ENCODE peak calls at places on chromosomes 16 and 17, in six cellular contexts. N, B, D, C, Q and H are unnamed samples.

GRCh38 chr16:2470603-2471015 is 488 bp upstream of the NTN3 start:
- DNase-seq in Q (no peak), C (no peak), B (no peak), D (no peak), N (no peak), H (no peak)

GRCh38 chr16:2486645-2487516 is 12.0 kb downstream of the TBC1D24 start:
- DNase-seq in C (peak; percentile 74), Q (peak; percentile 75), N (peak; percentile 90), D (peak; percentile 76), B (no peak), H (peak; percentile 81)

GRCh38 chr16:30365200-30365599 is 5.1 kb downstream of the TBC1D10B start:
- DNase-seq in B (no peak), C (no peak), Q (peak; percentile 48), N (no peak), D (no peak), H (no peak)

GRCh38 chr16:12158428-12158827 is 181.9 kb downstream of the SNX29 start:
- DNase-seq in N (no peak), Q (no peak), C (no peak), D (no peak), B (no peak), H (no peak)

GRCh38 chr16:69329369-69330285 is 761 bp downstream of the PDF start:
- DNase-seq in C (no peak), B (no peak), Q (no peak), N (no peak), D (no peak), H (peak; percentile 28)

GRCh38 chr17:48583708-48584582 is 5.8 kb upstream of the HOXB4 start:
- DNase-seq in C (no peak), Q (no peak), N (no peak), B (no peak), D (no peak), H (no peak)

GRCh38 chr17:65918450-65918849 is 273.5 kb downstream of the CEP112 start:
- DNase-seq in B (no peak), D (no peak), Q (no peak), C (no peak), N (no peak), H (no peak)

GRCh38 chr17:73533127-73533526 is 111.1 kb downstream of the SDK2 start:
- DNase-seq in C (peak; percentile 51), Q (peak; percentile 91), N (no peak), B (no peak), D (no peak), H (peak; percentile 44)

GRCh38 chr17:16889088-16889465 is 82.8 kb downstream of the TNFRSF13B start:
- DNase-seq in N (no peak), C (no peak), B (no peak), Q (no peak), D (no peak), H (no peak)

GRCh38 chr17:31274252-31274651 is 22.8 kb downstream of the OMG start:
- DNase-seq in B (no peak), Q (no peak), N (no peak), C (no peak), D (no peak), H (no peak)

GRCh38 chr17:79552405-79552804 is 58.4 kb downstream of the RBFOX3 start:
- DNase-seq in D (no peak), Q (no peak), B (no peak), C (no peak), N (no peak), H (no peak)

GRCh38 chr17:21081967-21082366 is 39.2 kb upstream of the USP22 start:
- DNase-seq in Q (no peak), C (no peak), D (no peak), B (no peak), N (no peak), H (no peak)

GRCh38 chr17:11441004-11441403 is 157.3 kb upstream of the DNAH9 start:
- DNase-seq in Q (no peak), C (no peak), B (no peak), N (no peak), D (no peak), H (no peak)

GRCh38 chr17:41500131-41500911 is 5.1 kb downstream of the KRT13 start:
- DNase-seq in Q (no peak), B (no peak), D (no peak), N (no peak), C (no peak), H (no peak)

GRCh38 chr16:593406-593805 is 3.5 kb downstream of the RAB40C start:
- DNase-seq in N (no peak), D (no peak), Q (no peak), C (peak; percentile 75), B (no peak), H (no peak)

GRCh38 chr16:57092786-57093301 is 461 bp downstream of the CPNE2 start:
- DNase-seq in D (peak; percentile 56), N (peak; percentile 93), C (no peak), Q (peak; percentile 57), B (no peak), H (peak; percentile 29)

GRCh38 chr17:79294459-79295071 is 219.9 kb downstream of the ENGASE start:
- DNase-seq in B (peak; percentile 51), Q (peak; percentile 54), D (peak; percentile 15), N (no peak), C (peak; percentile 19), H (peak; percentile 83)

GRCh38 chr16:32116080-32116479 is 137.0 kb upstream of the TP53TG3D start:
- DNase-seq in C (no peak), N (peak; percentile 68), B (no peak), D (peak; percentile 4), Q (peak; percentile 12), H (peak; percentile 10)

GRCh38 chr17:40346061-40346767 is 18.3 kb downstream of the GJD3 start:
- DNase-seq in Q (no peak), B (peak; percentile 23), N (no peak), C (no peak), D (no peak), H (no peak)

GRCh38 chr17:73669771-73670170 is 25.5 kb upstream of the SDK2 start:
- DNase-seq in D (no peak), B (no peak), N (no peak), C (no peak), Q (no peak), H (no peak)

GRCh38 chr17:59618894-59619312 is 792 bp upstream of the CLTC start:
- DNase-seq in D (no peak), C (no peak), N (no peak), B (no peak), Q (no peak), H (peak; percentile 94)

GRCh38 chr16:30715777-30716445 is 16.9 kb downstream of the SRCAP start:
- DNase-seq in D (peak; percentile 38), Q (no peak), B (no peak), C (no peak), N (no peak), H (no peak)

GRCh38 chr17:79925242-79925957 is 86.2 kb upstream of the CBX4 start:
- DNase-seq in N (peak; percentile 89), Q (peak; percentile 74), C (peak; percentile 60), B (no peak), D (no peak), H (peak; percentile 65)

GRCh38 chr17:79671387-79671752 is 59.4 kb upstream of the ENPP7 start:
- DNase-seq in C (no peak), B (no peak), D (no peak), N (no peak), Q (no peak), H (no peak)

GRCh38 chr17:59365383-59365981 is 34.0 kb downstream of the YPEL2 start:
- DNase-seq in C (no peak), N (no peak), D (peak; percentile 76), Q (peak; percentile 40), B (peak; percentile 26), H (peak; percentile 79)

GRCh38 chr17:76504117-76504516 is 2.9 kb upstream of the RHBDF2 start:
- DNase-seq in Q (no peak), B (no peak), D (no peak), N (no peak), C (no peak), H (no peak)

GRCh38 chr17:31448467-31449077 is 57.1 kb downstream of the RAB11FIP4 start:
- DNase-seq in C (no peak), Q (no peak), B (no peak), N (no peak), D (no peak), H (no peak)

GRCh38 chr17:27244481-27245223 is 49.3 kb upstream of the WSB1 start:
- DNase-seq in N (peak; percentile 95), Q (peak; percentile 75), C (peak; percentile 78), B (peak; percentile 88), D (no peak), H (peak; percentile 73)
- H3K36me3 ChIP-seq in N (no peaks in the 10 kb centered on the region), Q (no peaks in the 10 kb centered on the region), C (no peaks in the 10 kb centered on the region), B (no peaks in the 10 kb centered on the region), D (no peaks in the 10 kb centered on the region), H (no peaks in the 10 kb centered on the region)

DNA sequence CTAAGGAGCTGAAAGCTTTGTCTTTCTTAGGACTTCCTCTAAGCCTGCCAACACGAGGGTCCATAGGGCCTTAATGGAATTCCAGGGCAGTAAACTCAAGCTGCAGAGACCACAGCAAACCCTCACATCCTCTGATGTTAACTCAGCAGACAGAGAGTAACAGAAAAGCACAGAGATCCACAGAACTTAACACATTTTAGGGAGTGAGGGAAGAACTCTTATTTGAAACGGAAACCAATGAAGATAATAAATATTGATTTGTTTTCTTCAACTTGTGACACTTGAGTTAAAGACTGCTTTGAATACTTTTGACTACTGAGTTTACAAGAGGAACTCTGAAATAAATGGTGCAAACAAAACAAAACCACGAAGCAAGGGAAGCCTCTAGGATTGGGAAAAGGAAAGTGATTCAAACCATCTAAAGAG is 9.4 kb downstream of the DYNC1LI2 start:
- DNase-seq in Q (no peak), B (no peak), D (no peak), C (no peak), N (no peak), H (no peak)
- H3K36me3 ChIP-seq in Q (peaks cover 82% of the 10 kb centered on the region), B (no peaks in the 10 kb centered on the region), D (peaks cover 36% of the 10 kb centered on the region), C (no peaks in the 10 kb centered on the region), N (peaks cover 90% of the 10 kb centered on the region), H (no peaks in the 10 kb centered on the region)

GRCh38 chr17:50379733-50380132 is 6.7 kb downstream of the EME1 start:
- DNase-seq in N (no peak), C (no peak), Q (no peak), D (no peak), B (no peak), H (no peak)

GRCh38 chr17:50381920-50382319 is 8.9 kb downstream of the EME1 start:
- DNase-seq in Q (no peak), B (no peak), D (no peak), C (no peak), N (no peak), H (no peak)

GRCh38 chr17:50382931-50383330 is 9.9 kb downstream of the EME1 start:
- DNase-seq in B (no peak), N (no peak), D (no peak), C (no peak), Q (no peak), H (no peak)

GRCh38 chr17:50380369-50381259 is 7.6 kb downstream of the EME1 start:
- DNase-seq in N (no peak), B (no peak), Q (no peak), C (no peak), D (no peak), H (no peak)

GRCh38 chr17:50381260-50381815 is 8.3 kb downstream of the EME1 start:
- DNase-seq in D (no peak), N (no peak), B (no peak), Q (no peak), C (no peak), H (no peak)
- H3K36me3 ChIP-seq in D (peaks cover 32% of the 10 kb centered on the region), N (peaks cover 71% of the 10 kb centered on the region), B (no peaks in the 10 kb centered on the region), Q (peaks cover 61% of the 10 kb centered on the region), C (peaks cover 12% of the 10 kb centered on the region), H (no peaks in the 10 kb centered on the region)

DNA sequence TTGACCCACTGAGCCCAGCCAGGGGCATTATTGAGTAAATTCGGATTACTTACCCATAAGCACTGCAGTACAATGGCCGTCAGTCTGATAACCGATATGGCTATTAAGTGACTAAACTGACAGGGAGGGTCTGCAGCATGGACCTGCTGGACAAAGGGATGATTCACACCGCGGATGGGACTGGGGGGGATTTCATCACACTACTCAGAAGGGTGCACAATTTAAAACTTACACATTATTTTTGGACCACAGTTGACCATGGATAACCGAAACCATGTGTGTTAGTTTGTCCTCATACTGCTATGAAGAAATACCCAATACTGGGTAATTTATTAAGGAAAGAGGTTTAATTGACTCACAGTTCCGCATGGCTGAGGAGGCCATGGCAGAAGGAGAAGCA is 106.5 kb downstream of the ABCC6 start:
- DNase-seq in N (no peak), Q (no peak), D (no peak), B (no peak), C (no peak), H (no peak)
- H3K36me3 ChIP-seq in N (peaks cover 85% of the 10 kb centered on the region), Q (peaks cover 62% of the 10 kb centered on the region), D (peaks cover 61% of the 10 kb centered on the region), B (no peaks in the 10 kb centered on the region), C (peaks cover 4% of the 10 kb centered on the region), H (no peaks in the 10 kb centered on the region)